ENCODE peak calls at places on chromosomes 5 and 9, in seven cellular contexts. B, W, S, O, P, X and H are unnamed samples.

GRCh38 chr9:125646222-125647100 is 60.5 kb downstream of the MAPKAP1 start:
- DNase-seq in B (no peak), W (no peak), S (no peak), O (no peak), P (no peak), X (no peak), H (peak; percentile 58)

GRCh38 chr5:152178350-152178699 is 226.8 kb downstream of the NMUR2 start:
- DNase-seq in B (no peak), W (no peak), S (no peak), O (no peak), P (no peak), X (no peak), H (no peak)

GRCh38 chr5:95631991-95632675 is 12.2 kb downstream of the GPR150 start:
- DNase-seq in B (peak; percentile 41), W (no peak), S (no peak), O (no peak), P (no peak), X (no peak), H (peak; percentile 64)

GRCh38 chr5:36552626-36553393 is 53.6 kb upstream of the SLC1A3 start:
- DNase-seq in B (no peak), W (no peak), S (no peak), O (no peak), P (no peak), X (no peak), H (no peak)

GRCh38 chr9:98532147-98532546 is 176.6 kb downstream of the GABBR2 start:
- DNase-seq in B (no peak), W (no peak), S (no peak), O (no peak), P (no peak), X (no peak), H (no peak)

GRCh38 chr9:70065572-70065971 is 21.9 kb downstream of the MAMDC2 start:
- DNase-seq in B (no peak), W (no peak), S (no peak), O (no peak), P (no peak), X (no peak), H (no peak)

GRCh38 chr5:17378346-17378984 is 119.6 kb upstream of the TAF11L2 start:
- DNase-seq in B (peak; percentile 35), W (no peak), S (no peak), O (no peak), P (no peak), X (no peak), H (no peak)

GRCh38 chr5:146079695-146080361 is 25.5 kb downstream of the PLAC8L1 start:
- DNase-seq in B (no peak), W (no peak), S (no peak), O (no peak), P (no peak), X (no peak), H (no peak)

GRCh38 chr9:136488247-136489214 is 5.7 kb upstream of the SEC16A start:
- DNase-seq in B (peak; percentile 64), W (no peak), S (peak; percentile 86), O (peak; percentile 78), P (peak; percentile 86), X (peak; percentile 76), H (peak; percentile 71)

GRCh38 chr9:103991001-103991400 is 103.1 kb upstream of the SMC2 start:
- DNase-seq in B (no peak), W (no peak), S (no peak), O (no peak), P (no peak), X (no peak), H (no peak)

GRCh38 chr5:128403350-128403749 is 134.7 kb downstream of the FBN2 start:
- DNase-seq in B (no peak), W (no peak), S (no peak), O (no peak), P (no peak), X (no peak), H (peak; percentile 1)

GRCh38 chr5:133664422-133664821 is 52.1 kb upstream of the FSTL4 start:
- DNase-seq in B (no peak), W (no peak), S (no peak), O (peak; percentile 27), P (no peak), X (no peak), H (no peak)

GRCh38 chr9:9341203-9341602 is 1271.6 kb downstream of the PTPRD start:
- DNase-seq in B (no peak), W (no peak), S (no peak), O (no peak), P (no peak), X (peak; percentile 1), H (no peak)

GRCh38 chr9:122338536-122338935 is 32.3 kb upstream of the PTGS1 start:
- DNase-seq in B (no peak), W (no peak), S (no peak), O (no peak), P (no peak), X (no peak), H (no peak)

GRCh38 chr9:136762915-136763648 is 1.2 kb downstream of the LCN15 start:
- DNase-seq in B (no peak), W (peak; percentile 91), S (peak; percentile 94), O (no peak), P (no peak), X (peak; percentile 54), H (peak; percentile 56)

GRCh38 chr9:99299214-99300102 is 77.4 kb downstream of the SEC61B start:
- DNase-seq in B (peak; percentile 88), W (no peak), S (no peak), O (no peak), P (peak; percentile 36), X (no peak), H (peak; percentile 51)

GRCh38 chr5:166276006-166276405 is 2015.4 kb upstream of the WWC1 start:
- DNase-seq in B (no peak), W (no peak), S (no peak), O (no peak), P (no peak), X (no peak), H (no peak)

GRCh38 chr9:84975926-84976325 is 306.4 kb downstream of the NTRK2 start:
- DNase-seq in B (no peak), W (no peak), S (no peak), O (no peak), P (no peak), X (no peak), H (no peak)